ENCODE peak calls at places on chromosome 7, in six cellular contexts. T is IMR-90, C is GM23248, L is DND-41, F is mesendoderm, S is neural progenitor cell. K is an unnamed sample.

GRCh38 chr7:111198255-111198654 is 107.3 kb downstream of the LRRN3 start:
- DNase-seq in S (no peak), C (peak; percentile 99), F (no peak), T (peak; percentile 100), L (no peak), K (no peak)

GRCh38 chr7:63012633-63013183 is 985.9 kb upstream of the ZNF722 start:
- DNase-seq in S (no peak), F (no peak), T (no peak), L (no peak), C (peak; percentile 1), K (no peak)

GRCh38 chr7:129188372-129188891 is at the start of gene SMO:
- DNase-seq in T (peak; percentile 39), F (peak; percentile 89), S (peak; percentile 97), C (peak; percentile 60), L (peak; percentile 55), K (peak; percentile 94)

GRCh38 chr7:81685263-81685868 is 84.5 kb downstream of the HGF start:
- DNase-seq in L (no peak), T (peak; percentile 57), F (no peak), C (no peak), S (no peak), K (no peak)

GRCh38 chr7:130273081-130273699 is 6.5 kb downstream of the CPA2 start:
- DNase-seq in F (peak; percentile 99), L (peak; percentile 34), T (peak; percentile 48), S (peak; percentile 95), C (peak; percentile 36), K (peak; percentile 92)

GRCh38 chr7:101602484-101603241 is 26.4 kb downstream of the MYL10 start:
- DNase-seq in T (peak; percentile 67), L (peak; percentile 82), C (peak; percentile 81), S (peak; percentile 95), F (peak; percentile 91), K (peak; percentile 98)

GRCh38 chr7:78038465-78039080 is 240.0 kb downstream of the PHTF2 start:
- DNase-seq in S (no peak), T (no peak), L (no peak), F (no peak), C (no peak), K (no peak)

GRCh38 chr7:151432658-151433521 is 7.1 kb downstream of the CRYGN start:
- DNase-seq in T (no peak), L (peak; percentile 67), S (no peak), C (no peak), F (no peak), K (no peak)

GRCh38 chr7:112013262-112013661 is 192.9 kb downstream of the DOCK4 start:
- DNase-seq in T (no peak), L (no peak), F (no peak), C (no peak), S (no peak), K (no peak)

GRCh38 chr7:55515569-55516279 is 56.6 kb downstream of the VOPP1 start:
- DNase-seq in C (no peak), L (no peak), F (no peak), S (no peak), T (no peak), K (no peak)

GRCh38 chr7:155580367-155580766 is 34.0 kb upstream of the CNPY1 start:
- DNase-seq in L (no peak), F (no peak), C (no peak), T (no peak), S (no peak), K (no peak)

GRCh38 chr7:116884691-116885090 is 22.3 kb downstream of the CAPZA2 start:
- DNase-seq in T (no peak), L (no peak), S (no peak), C (no peak), F (no peak), K (no peak)

GRCh38 chr7:137508437-137509175 is 165.1 kb upstream of the PTN start:
- DNase-seq in C (peak; percentile 77), S (no peak), F (peak; percentile 73), L (no peak), T (peak; percentile 90), K (no peak)

GRCh38 chr7:92769844-92770243 is 66.5 kb downstream of the CDK6 start:
- DNase-seq in C (no peak), F (no peak), L (no peak), S (no peak), T (no peak), K (no peak)

GRCh38 chr7:111259991-111260390 is 169.1 kb downstream of the LRRN3 start:
- DNase-seq in L (no peak), F (no peak), S (no peak), T (no peak), C (no peak), K (no peak)

GRCh38 chr7:69630292-69630691 is 32.0 kb downstream of the AUTS2 start:
- DNase-seq in C (peak; percentile 86), T (peak; percentile 16), L (no peak), S (no peak), F (no peak), K (no peak)

GRCh38 chr7:156607332-156608175 is 33.0 kb upstream of the RNF32 start:
- DNase-seq in L (no peak), C (peak; percentile 29), T (peak; percentile 4), S (no peak), F (no peak), K (no peak)
- H3K9ac ChIP-seq in L (no peak overlapping the region), C (no peak overlapping the region), T (no peak overlapping the region), S (no peak overlapping the region), F (no peak overlapping the region), K (no peak overlapping the region)

GRCh38 chr7:146115665-146116451 is 743 bp upstream of the CNTNAP2 start:
- DNase-seq in C (peak; percentile 29), S (peak; percentile 96), L (peak; percentile 15), F (peak; percentile 96), T (no peak), K (peak; percentile 98)
- H3K27ac ChIP-seq in C (no peak overlapping the region), S (no peak overlapping the region), L (no peak overlapping the region), F (no peak overlapping the region), T (no peak overlapping the region), K (no peak overlapping the region)

DNA sequence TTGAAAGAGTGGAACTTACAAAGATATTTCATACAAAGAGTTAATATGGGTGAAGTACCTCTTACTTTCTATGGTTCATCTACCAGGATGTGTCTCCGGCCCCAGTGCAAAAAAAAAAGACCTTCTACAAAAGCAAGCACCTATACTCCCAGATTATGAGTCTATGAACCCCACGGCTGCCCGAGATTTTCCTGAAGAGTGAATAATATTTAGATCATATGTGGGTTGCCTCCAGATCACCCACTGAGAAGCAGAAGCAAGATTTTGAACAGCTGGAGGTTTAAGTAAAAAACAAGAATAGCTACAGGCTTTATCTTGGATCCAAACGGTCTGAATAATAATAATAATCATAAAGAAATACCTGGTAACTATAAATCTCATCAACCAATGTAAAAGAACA is 207.7 kb downstream of the SKAP2 start:
- DNase-seq in L (no peak), S (no peak), T (no peak), C (no peak), F (no peak), K (no peak)
- H3K9ac ChIP-seq in L (no peak overlapping the region), S (no peak overlapping the region), T (no peak overlapping the region), C (no peak overlapping the region), F (no peak overlapping the region), K (no peak overlapping the region)

GRCh38 chr7:51292596-51292995 is 24.0 kb downstream of the COBL start:
- DNase-seq in S (peak; percentile 48), T (no peak), C (no peak), L (no peak), F (no peak), K (peak; percentile 59)

GRCh38 chr7:51289608-51290370 is 26.8 kb downstream of the COBL start:
- DNase-seq in C (no peak), S (no peak), F (no peak), T (no peak), L (no peak), K (no peak)

GRCh38 chr7:51286392-51286791 is 30.2 kb downstream of the COBL start:
- DNase-seq in S (no peak), L (no peak), T (no peak), F (no peak), C (no peak), K (no peak)

GRCh38 chr7:51288896-51289607 is 27.6 kb downstream of the COBL start:
- DNase-seq in S (no peak), T (no peak), F (peak; percentile 19), L (no peak), C (no peak), K (peak; percentile 52)

GRCh38 chr7:51290702-51291290 is 25.8 kb downstream of the COBL start:
- DNase-seq in T (no peak), C (no peak), F (no peak), S (no peak), L (no peak), K (peak; percentile 44)
- H3K27ac ChIP-seq in T (no peak overlapping the region), C (no peak overlapping the region), F (no peak overlapping the region), S (no peak overlapping the region), L (no peak overlapping the region), K (no peak overlapping the region)

DNA sequence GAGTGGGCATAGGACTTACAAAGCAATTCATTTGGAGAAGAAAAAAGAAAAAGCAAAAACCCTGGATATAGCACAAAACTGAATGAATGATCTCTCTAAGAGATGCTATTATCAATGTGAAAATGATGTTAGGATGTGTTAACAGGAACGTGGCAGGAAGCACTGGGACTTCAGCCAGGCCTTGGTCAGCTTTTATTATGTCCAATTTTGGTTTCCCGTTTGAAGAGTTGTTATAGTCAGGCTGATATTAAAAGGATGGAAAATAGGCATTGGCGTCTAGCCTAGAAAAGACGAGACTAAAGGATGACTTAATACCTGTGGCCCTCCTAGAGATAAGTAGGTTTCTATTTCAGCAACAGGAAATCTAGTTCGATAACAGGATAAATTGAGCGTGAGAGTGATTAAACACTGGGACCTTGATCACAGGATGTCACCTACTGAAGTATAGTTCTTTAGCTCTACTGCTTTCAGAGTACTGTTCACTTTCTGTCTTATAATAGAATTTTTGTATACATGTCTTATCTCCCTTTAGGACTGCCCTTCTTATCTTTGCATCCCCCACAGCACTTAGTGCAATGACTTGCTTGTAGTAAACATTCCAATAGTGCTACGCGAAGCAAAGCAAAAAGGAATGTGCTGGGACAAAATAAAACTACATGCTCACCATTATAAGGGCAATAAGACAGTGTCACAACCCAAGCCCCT is 99.8 kb upstream of the AGBL3 start:
- DNase-seq in S (no peak), F (peak; percentile 52), C (peak; percentile 74), L (no peak), T (peak; percentile 80), K (no peak)
- H3K9ac ChIP-seq in S (no peak overlapping the region), F (no peak overlapping the region), C (peak overlapping the region; percentile 73), L (no peak overlapping the region), T (peak overlapping the region; percentile 45), K (no peak overlapping the region)

K was measured in endodermal cell.